ENCODE peak calls at places on chromosome 20, in eight cellular contexts. O is psoas muscle; H is CD8-positive, alpha-beta T cell; Z is MM.1S; C is HCT116; W is left ventricle myocardium inferior; X is mesendoderm; J is SK-N-SH. K is an unnamed sample. For H3K27me3 and H3K36me3, the result is how much of the 10 kb centered on the place peaks cover.

GRCh38 chr20:1209447-1210387 is 6.5 kb downstream of the C20orf202 start:
- DNase-seq in O (no peak), H (no peak), Z (no peak), C (peak), W (no peak), X (peak), J (no peak), K (no peak)

GRCh38 chr20:2342243-2342642 is 38.5 kb upstream of the TGM6 start:
- DNase-seq in O (no peak), H (no peak), Z (no peak), C (no peak), W (no peak), X (no peak), J (no peak), K (no peak)

GRCh38 chr20:57806975-57807374 is 97.2 kb upstream of the PMEPA1 start:
- DNase-seq in O (no peak), H (no peak), Z (no peak), C (no peak), W (no peak), X (no peak), J (no peak), K (no peak)

GRCh38 chr20:273884-274283 is 16.4 kb downstream of the DEFB132 start:
- DNase-seq in O (no peak), H (no peak), Z (no peak), C (no peak), W (no peak), X (no peak), J (no peak), K (no peak)

GRCh38 chr20:54649511-54649962 is 174.1 kb downstream of the DOK5 start:
- DNase-seq in O (peak), H (peak), Z (peak), C (peak), W (peak), X (peak), J (peak), K (peak)

GRCh38 chr20:396252-396618 is 11.9 kb upstream of the RBCK1 start:
- DNase-seq in O (no peak), H (no peak), Z (no peak), C (no peak), W (no peak), X (no peak), J (no peak), K (no peak)

GRCh38 chr20:6122873-6123649 is at the start of gene FERMT1:
- DNase-seq in O (peak), H (no peak), Z (peak), C (peak), W (peak), X (peak), J (peak), K (peak)

GRCh38 chr20:51512645-51513044 is 29.9 kb downstream of the NFATC2 start:
- DNase-seq in O (no peak), H (no peak), Z (no peak), C (no peak), W (no peak), X (no peak), J (no peak), K (no peak)

GRCh38 chr20:51400051-51400926 is 142.2 kb downstream of the NFATC2 start:
- DNase-seq in O (no peak), H (peak), Z (peak), C (no peak), W (no peak), X (no peak), J (no peak), K (no peak)

GRCh38 chr20:61976275-61976649 is 89.4 kb downstream of the TAF4 start:
- DNase-seq in O (no peak), H (no peak), Z (no peak), C (no peak), W (no peak), X (no peak), J (no peak), K (peak)

GRCh38 chr20:10501377-10501776 is 66.3 kb downstream of the SLX4IP start:
- DNase-seq in O (no peak), H (peak), Z (no peak), C (no peak), W (no peak), X (no peak), J (no peak), K (no peak)

GRCh38 chr20:29298759-29299613 is 1958.5 kb upstream of the DEFB115 start:
- DNase-seq in O (peak), H (no peak), Z (no peak), C (no peak), W (no peak), X (peak), J (no peak), K (no peak)

GRCh38 chr20:49914310-49915117 is 815 bp downstream of the SPATA2 start:
- DNase-seq in O (no peak), H (no peak), Z (peak), C (no peak), W (no peak), X (peak), J (no peak), K (peak)

GRCh38 chr20:33926425-33926824 is 67.3 kb upstream of the RALY start:
- DNase-seq in O (no peak), H (no peak), Z (no peak), C (no peak), W (no peak), X (peak), J (no peak), K (no peak)

GRCh38 chr20:22582386-22582959 is 1.9 kb downstream of the FOXA2 start:
- DNase-seq in O (no peak), H (no peak), Z (no peak), C (no peak), W (no peak), X (no peak), J (no peak), K (peak)

GRCh38 chr20:22582960-22583772 is 1.2 kb downstream of the FOXA2 start:
- DNase-seq in O (no peak), H (no peak), Z (no peak), C (no peak), W (no peak), X (no peak), J (no peak), K (peak)

GRCh38 chr20:22584630-22584921 is 204 bp upstream of the FOXA2 start:
- DNase-seq in O (no peak), H (no peak), Z (no peak), C (no peak), W (no peak), X (peak), J (no peak), K (peak)

GRCh38 chr20:22584922-22585785 is 782 bp upstream of the FOXA2 start:
- DNase-seq in O (no peak), H (no peak), Z (no peak), C (no peak), W (no peak), X (peak), J (no peak), K (peak)

DNA sequence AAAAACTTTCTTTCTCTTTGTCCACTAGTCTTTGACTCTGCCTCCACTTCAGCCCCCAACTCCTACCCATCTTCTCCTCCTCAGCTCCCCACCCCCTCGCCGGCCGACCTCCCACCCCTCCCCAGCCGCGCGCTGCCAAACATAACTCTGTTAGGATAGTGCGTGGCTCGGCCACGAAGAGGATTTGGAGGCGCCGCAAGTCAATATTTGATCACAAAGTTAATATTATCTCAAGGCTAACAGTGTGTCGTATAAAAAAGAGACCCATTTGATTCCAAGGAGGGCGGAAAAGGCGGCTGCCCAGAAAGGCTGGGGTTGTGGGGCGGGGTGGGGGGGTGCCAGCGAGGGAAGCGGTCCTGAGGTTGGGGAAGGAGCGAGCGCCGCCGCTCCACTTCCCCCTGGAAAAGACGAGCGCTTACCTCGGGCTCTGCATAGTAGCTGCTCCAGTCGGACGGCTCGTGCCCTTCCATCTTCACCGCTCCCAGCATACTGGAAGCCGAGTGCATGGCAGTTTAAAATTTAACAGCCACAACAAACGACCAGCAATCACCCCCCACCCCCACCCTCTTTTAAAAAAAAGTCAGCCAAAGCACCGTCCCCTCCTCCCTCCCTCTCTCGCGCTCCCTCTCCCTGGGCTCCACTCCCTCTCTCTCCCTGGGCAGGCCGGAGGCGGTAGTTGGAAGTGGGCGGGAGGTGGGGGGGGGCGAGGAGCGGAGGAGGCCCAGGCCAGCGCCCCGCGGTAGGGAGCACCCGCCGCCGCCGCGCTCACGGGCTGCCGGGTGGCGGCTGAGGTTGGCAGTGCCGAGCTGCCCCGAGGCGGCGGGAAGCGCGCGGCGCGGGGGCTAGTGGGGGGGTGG is at the start of gene FOXA2:
- DNase-seq in O (no peak), H (no peak), Z (no peak), C (no peak), W (no peak), X (peak), J (no peak), K (peak)
- H3K4me3 ChIP-seq in O (peak), H (no peak), Z (no peak), C (no peak), W (peak), X (peak), J (no peak), K (peak)

GRCh38 chr20:36184816-36185776 is 30.6 kb downstream of the EPB41L1 start:
- DNase-seq in O (no peak), H (no peak), Z (no peak), C (no peak), W (peak), X (no peak), J (no peak), K (no peak)

GRCh38 chr20:36180323-36180722 is 25.8 kb downstream of the EPB41L1 start:
- DNase-seq in O (no peak), H (no peak), Z (no peak), C (no peak), W (no peak), X (no peak), J (no peak), K (no peak)

GRCh38 chr20:36182604-36183154 is 28.1 kb downstream of the EPB41L1 start:
- DNase-seq in O (no peak), H (no peak), Z (no peak), C (no peak), W (no peak), X (no peak), J (no peak), K (no peak)

GRCh38 chr20:36181934-36182603 is 27.5 kb downstream of the EPB41L1 start:
- DNase-seq in O (no peak), H (no peak), Z (no peak), C (no peak), W (no peak), X (no peak), J (no peak), K (no peak)

DNA sequence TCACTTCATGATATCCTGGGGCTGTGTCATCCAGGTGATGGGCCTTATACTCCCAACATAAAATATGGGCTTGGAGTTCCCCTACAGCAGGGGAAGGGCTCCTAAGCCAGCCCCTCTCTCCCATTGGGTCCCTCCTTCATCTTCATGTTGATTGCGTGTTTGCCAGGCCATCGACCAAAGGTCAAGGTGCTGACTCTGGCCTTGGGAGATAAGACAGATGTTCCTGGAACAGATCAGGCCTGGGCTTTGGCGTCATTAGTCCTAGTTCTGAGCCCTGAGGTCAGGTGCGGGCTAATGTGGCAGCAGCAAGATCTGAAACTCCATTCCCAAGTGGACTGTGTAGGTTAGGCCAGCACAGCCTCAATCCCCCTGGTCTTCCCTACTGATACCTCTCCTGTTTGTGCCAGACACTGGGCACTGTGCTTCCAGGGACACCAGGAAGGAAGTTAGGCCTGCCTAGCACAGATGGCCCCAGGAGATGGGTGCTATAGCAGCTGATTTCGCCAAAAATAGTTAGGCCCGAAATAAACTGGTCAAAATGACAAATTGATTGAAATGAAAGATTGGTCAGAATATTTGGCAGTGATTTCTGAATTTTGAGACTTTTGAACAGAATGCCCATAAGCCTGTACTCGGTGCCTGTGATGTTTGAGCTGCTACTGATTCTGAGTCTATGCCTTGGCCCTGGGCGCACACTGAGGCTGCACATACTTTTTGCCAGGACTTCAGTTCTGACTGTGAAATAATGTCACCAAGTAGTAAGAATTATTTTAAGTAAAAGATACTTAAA is 28.8 kb downstream of the EPB41L1 start:
- DNase-seq in O (no peak), H (no peak), Z (no peak), C (no peak), W (no peak), X (no peak), J (no peak), K (no peak)
- H3K27me3 ChIP-seq in O (under half), H (under half), Z (under half), C (under half), W (under half), X (under half), J (under half), K (under half)

DNA sequence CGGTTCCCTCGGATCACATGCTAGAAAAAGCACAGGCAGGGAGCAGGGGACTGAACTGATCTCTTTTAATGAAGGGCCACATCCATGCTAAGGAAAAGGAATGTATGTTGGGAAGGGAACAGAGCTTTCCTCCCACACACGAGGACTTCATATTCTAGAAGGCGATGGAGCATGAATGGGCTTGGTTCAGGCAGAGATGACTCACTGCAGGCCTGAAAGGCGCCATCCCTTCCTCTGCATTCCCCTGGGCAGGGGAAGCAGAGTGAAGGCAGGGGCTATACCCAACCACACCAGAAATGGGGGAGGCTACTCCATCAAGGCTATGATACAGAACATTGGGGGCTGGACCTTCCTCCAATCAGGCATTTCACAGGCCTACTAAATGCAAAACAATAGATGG is 30.6 kb downstream of the ELMO2 start:
- DNase-seq in O (no peak), H (no peak), Z (no peak), C (no peak), W (no peak), X (no peak), J (no peak), K (no peak)
- H3K36me3 ChIP-seq in O (under half), H (half or more), Z (under half), C (under half), W (half or more), X (under half), J (under half), K (under half)

DNA sequence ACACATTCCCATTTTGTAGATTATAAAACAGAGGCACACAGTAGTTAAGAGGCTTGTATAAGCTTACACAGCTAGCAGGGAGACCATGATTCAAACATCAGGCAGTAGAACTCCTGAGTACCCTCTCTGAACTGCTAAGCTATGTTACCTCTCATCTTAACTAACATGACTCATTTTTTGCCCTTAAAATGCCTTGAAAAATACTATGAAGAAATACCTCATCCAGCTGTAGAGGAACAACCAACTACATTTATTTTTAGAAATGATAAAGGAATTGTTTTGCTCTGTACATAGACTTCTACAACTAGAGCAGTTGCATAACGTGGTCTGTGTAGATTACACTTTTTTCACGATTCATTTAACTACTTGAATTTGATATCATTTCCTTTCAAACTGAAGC is 102.1 kb downstream of the FLRT3 start:
- DNase-seq in O (no peak), H (no peak), Z (no peak), C (no peak), W (no peak), X (no peak), J (no peak), K (no peak)
- H3K4me3 ChIP-seq in O (no peak), H (no peak), Z (no peak), C (no peak), W (no peak), X (no peak), J (no peak), K (no peak)

GRCh38 chr20:63121749-63122405 is 94.1 kb downstream of the YTHDF1 start:
- DNase-seq in O (peak), H (no peak), Z (no peak), C (no peak), W (peak), X (no peak), J (no peak), K (peak)

GRCh38 chr20:63122626-63123025 is 93.3 kb downstream of the YTHDF1 start:
- DNase-seq in O (peak), H (no peak), Z (no peak), C (no peak), W (no peak), X (no peak), J (no peak), K (peak)

GRCh38 chr20:63124092-63124781 is 91.7 kb downstream of the YTHDF1 start:
- DNase-seq in O (peak), H (no peak), Z (no peak), C (no peak), W (peak), X (no peak), J (no peak), K (peak)

GRCh38 chr20:63124782-63125580 is 91.0 kb downstream of the YTHDF1 start:
- DNase-seq in O (peak), H (no peak), Z (no peak), C (no peak), W (peak), X (no peak), J (no peak), K (peak)

DNA sequence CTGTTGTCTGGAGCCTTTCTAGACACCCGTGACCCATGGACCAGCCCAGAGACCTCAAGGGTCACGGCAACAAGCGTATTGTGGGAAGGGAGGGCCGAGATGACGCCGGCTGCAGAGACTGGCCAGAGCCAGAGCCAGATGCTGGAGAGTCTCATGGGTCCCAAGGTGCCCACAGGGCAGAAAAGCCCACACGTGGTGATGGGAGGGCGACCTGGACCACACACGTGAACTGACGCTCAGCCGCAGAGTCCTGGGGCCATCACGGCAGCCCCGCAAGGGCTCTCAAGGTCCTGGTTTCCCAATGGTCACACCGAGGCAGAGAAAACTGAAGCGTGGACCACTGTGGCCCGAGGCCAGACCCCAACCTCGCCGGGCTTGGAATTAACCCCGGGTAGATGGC is 92.6 kb downstream of the YTHDF1 start:
- DNase-seq in O (peak), H (no peak), Z (no peak), C (no peak), W (peak), X (no peak), J (no peak), K (peak)
- H3K27me3 ChIP-seq in O (under half), H (under half), Z (half or more), C (under half), W (half or more), X (under half), J (under half), K (under half)

DNA sequence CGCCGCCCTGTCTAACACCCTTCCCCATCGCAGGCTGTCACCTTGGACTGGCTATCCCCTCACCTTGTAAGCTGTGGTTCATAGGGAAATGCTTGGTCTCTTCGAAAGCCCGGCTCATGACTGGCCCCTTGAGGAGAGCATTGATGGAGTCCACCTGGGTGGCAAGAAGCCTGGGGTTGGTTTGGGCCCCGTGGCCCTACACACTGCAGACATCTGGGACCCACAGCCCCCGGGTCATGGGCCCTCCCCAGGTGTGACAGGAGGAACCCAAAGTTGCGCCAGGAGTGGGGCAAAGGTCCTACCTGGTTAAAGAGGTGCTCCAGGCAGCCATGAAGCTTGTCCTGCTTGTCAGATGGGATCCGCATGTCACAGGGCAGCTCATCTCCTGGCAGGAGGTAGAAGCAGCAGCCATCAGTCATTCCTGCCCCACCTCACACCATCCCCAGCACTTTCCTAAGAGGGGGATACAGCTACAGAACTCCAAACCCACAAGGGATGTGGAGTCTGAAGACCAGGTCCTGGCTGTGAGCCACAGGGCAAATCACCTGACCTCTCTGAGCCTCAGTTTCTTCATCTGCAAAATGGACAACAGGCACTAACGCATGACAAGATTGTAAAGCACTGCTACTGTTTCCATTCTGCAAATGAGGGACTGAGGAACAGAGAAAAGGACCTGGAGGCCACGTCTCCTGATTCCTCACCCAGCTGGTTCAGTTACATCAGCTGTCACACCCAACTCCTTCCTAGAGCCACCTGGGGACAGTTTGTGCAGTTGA is 185.5 kb downstream of the PREX1 start:
- DNase-seq in O (no peak), H (no peak), Z (no peak), C (no peak), W (no peak), X (no peak), J (no peak), K (no peak)
- H3K36me3 ChIP-seq in O (under half), H (half or more), Z (under half), C (under half), W (half or more), X (under half), J (under half), K (under half)

DNA sequence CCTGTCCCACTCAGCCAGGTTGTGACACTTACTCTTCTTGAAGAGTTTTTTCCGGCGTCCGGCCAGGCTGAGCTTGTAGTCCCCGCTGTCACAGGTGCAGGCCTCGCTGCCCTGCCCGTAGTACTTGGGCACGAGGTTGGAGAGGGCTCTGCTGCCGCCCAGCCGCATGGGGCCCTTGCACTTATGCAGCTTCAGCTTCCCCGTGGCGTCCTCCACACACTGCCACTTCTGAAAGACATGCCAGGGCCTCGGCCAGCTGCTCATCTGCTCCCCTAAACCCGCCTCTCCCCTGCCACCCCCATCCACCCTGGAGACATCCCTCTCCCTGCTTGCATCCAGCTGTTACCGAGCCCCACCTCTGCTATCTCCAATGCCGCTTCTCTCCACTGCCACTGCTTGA is 113.1 kb downstream of the SULF2 start:
- DNase-seq in O (peak), H (no peak), Z (no peak), C (no peak), W (no peak), X (no peak), J (no peak), K (peak)
- H3K4me3 ChIP-seq in O (no peak), H (no peak), Z (no peak), C (no peak), W (no peak), X (no peak), J (no peak), K (no peak)